ENCODE peak calls at places on chromosomes 13 and 19, in five cellular contexts. B, H, J, W and Y are unnamed samples.

GRCh38 chr19:55962186-55962585 is 14.6 kb downstream of the NLRP8 start:
- DNase-seq in B (no peak), H (no peak), J (peak), W (no peak), Y (no peak)

GRCh38 chr19:4877753-4878490 is 10.5 kb upstream of the PLIN3 start:
- DNase-seq in B (peak), H (peak), J (no peak), W (no peak), Y (no peak)

GRCh38 chr19:33638167-33639033 is 16.6 kb downstream of the CHST8 start:
- DNase-seq in B (peak), H (peak), J (no peak), W (no peak), Y (no peak)

GRCh38 chr13:31587696-31588266 is 151.5 kb upstream of the RXFP2 start:
- DNase-seq in B (no peak), H (no peak), J (no peak), W (no peak), Y (no peak)

GRCh38 chr19:42683917-42684513 is 56.3 kb downstream of the PSG3 start:
- DNase-seq in B (no peak), H (peak), J (peak), W (peak), Y (no peak)

GRCh38 chr13:34107814-34108213 is 289.9 kb downstream of the RFC3 start:
- DNase-seq in B (no peak), H (no peak), J (no peak), W (no peak), Y (no peak)

GRCh38 chr19:6677924-6678689 is 8.1 kb upstream of the TNFSF14 start:
- DNase-seq in B (no peak), H (peak), J (no peak), W (no peak), Y (no peak)

GRCh38 chr19:40688294-40688693 is 2.2 kb downstream of the NUMBL start:
- DNase-seq in B (no peak), H (no peak), J (no peak), W (no peak), Y (no peak)

GRCh38 chr13:91058066-91058465 is 289.4 kb upstream of the MIR17HG start:
- DNase-seq in B (no peak), H (peak), J (peak), W (peak), Y (no peak)

GRCh38 chr13:98180092-98180491 is 3.0 kb upstream of the RNF113B start:
- DNase-seq in B (no peak), H (no peak), J (no peak), W (no peak), Y (no peak)

GRCh38 chr19:33134571-33135041 is 2.7 kb downstream of the WDR88 start:
- DNase-seq in B (no peak), H (peak), J (no peak), W (no peak), Y (no peak)

GRCh38 chr19:58558623-58559274 is 338 bp upstream of the UBE2M start:
- DNase-seq in B (peak), H (peak), J (peak), W (peak), Y (peak)

GRCh38 chr13:94956407-94957110 is 244.2 kb upstream of the SOX21 start:
- DNase-seq in B (no peak), H (no peak), J (no peak), W (no peak), Y (no peak)

GRCh38 chr19:19461671-19462622 is 53.4 kb downstream of the TSSK6 start:
- DNase-seq in B (peak), H (peak), J (no peak), W (no peak), Y (no peak)

GRCh38 chr19:31554360-31554759 is 205.1 kb upstream of the TSHZ3 start:
- DNase-seq in B (no peak), H (no peak), J (no peak), W (no peak), Y (no peak)

GRCh38 chr19:52991484-52991883 is 22.2 kb upstream of the ERVV-1 start:
- DNase-seq in B (no peak), H (no peak), J (peak), W (no peak), Y (peak)

GRCh38 chr19:45820413-45821102 is 5.5 kb upstream of the RSPH6A start:
- DNase-seq in B (no peak), H (no peak), J (no peak), W (no peak), Y (no peak)

GRCh38 chr19:43433689-43434088 is 19.0 kb downstream of the TEX101 start:
- DNase-seq in B (no peak), H (no peak), J (no peak), W (no peak), Y (no peak)

GRCh38 chr19:32870981-32871451 is 1.4 kb upstream of the SLC7A9 start:
- DNase-seq in B (peak), H (no peak), J (no peak), W (no peak), Y (no peak)

GRCh38 chr13:40440990-40441820 is 225.2 kb downstream of the FOXO1 start:
- DNase-seq in B (peak), H (no peak), J (no peak), W (no peak), Y (no peak)

GRCh38 chr13:104648291-104648690 is 1582.1 kb upstream of the SLC10A2 start:
- DNase-seq in B (no peak), H (no peak), J (no peak), W (no peak), Y (no peak)

GRCh38 chr13:44648392-44649117 is 72.4 kb upstream of the TSC22D1 start:
- DNase-seq in B (no peak), H (peak), J (peak), W (peak), Y (no peak)

GRCh38 chr19:27858981-27859581 is 1353.9 kb downstream of the UQCRFS1 start:
- DNase-seq in B (no peak), H (no peak), J (no peak), W (no peak), Y (no peak)

GRCh38 chr13:40273173-40274000 is 393.1 kb downstream of the FOXO1 start:
- DNase-seq in B (no peak), H (peak), J (no peak), W (no peak), Y (no peak)

GRCh38 chr13:62337109-62337880 is 921.6 kb upstream of the PCDH20 start:
- DNase-seq in B (no peak), H (peak), J (no peak), W (no peak), Y (no peak)

GRCh38 chr13:40789275-40790231 is at the start of gene SLC25A15:
- DNase-seq in B (peak), H (peak), J (peak), W (peak), Y (no peak)

GRCh38 chr19:46847528-46847927 is 3.1 kb downstream of the AP2S1 start:
- DNase-seq in B (no peak), H (no peak), J (no peak), W (no peak), Y (no peak)

GRCh38 chr13:38814331-38814730 is 127.5 kb downstream of the FREM2 start:
- DNase-seq in B (no peak), H (no peak), J (no peak), W (no peak), Y (no peak)

GRCh38 chr19:36225219-36225892 is 10.4 kb downstream of the ZNF146 start:
- DNase-seq in B (no peak), H (no peak), J (peak), W (no peak), Y (peak)
- H3K4me3 ChIP-seq in B (no peak), H (no peak), J (no peak), W (no peak), Y (no peak)

GRCh38 chr19:13923194-13923987 is 14.8 kb downstream of the PODNL1 start:
- DNase-seq in B (no peak), H (no peak), J (no peak), W (no peak), Y (no peak)
- TF ChIP-seq CTCF in B (no peak), H (no peak), J (no peak), W (no peak), Y (no peak)

GRCh38 chr13:73177017-73177416 is 118.2 kb downstream of the KLF5 start:
- DNase-seq in B (no peak), H (no peak), J (no peak), W (no peak), Y (no peak)
- H3K4me3 ChIP-seq in B (no peak), H (no peak), J (no peak), W (no peak), Y (no peak)

GRCh38 chr19:21352830-21353229 is 6.0 kb upstream of the ZNF738 start:
- DNase-seq in B (no peak), H (no peak), J (no peak), W (no peak), Y (no peak)
- TF ChIP-seq CTCF in B (no peak), H (no peak), J (no peak), W (no peak), Y (no peak)